ENCODE peak calls at places on chromosomes 16 and 17, in nine cellular contexts. X, V, J, Q, C, A, Y, H and F are unnamed samples.
A peak's percentile ranks its signal among the peaks of the same experiment; 100 is the strongest.

GRCh38 chr16:66871840-66872239 is 8.5 kb upstream of the PDP2 start:
- DNase-seq in H (no peak), V (no peak), Q (no peak), Y (no peak), J (no peak), A (no peak), C (no peak), X (peak; percentile 79), F (no peak)

GRCh38 chr16:24689128-24689527 is 40.3 kb upstream of the TNRC6A start:
- DNase-seq in Q (no peak), V (peak; percentile 60), H (peak; percentile 45), J (no peak), A (no peak), Y (peak; percentile 73), X (no peak), C (no peak), F (peak; percentile 23)

GRCh38 chr16:58345574-58346354 is 46.5 kb upstream of the GINS3 start:
- DNase-seq in Q (no peak), C (no peak), J (no peak), Y (peak; percentile 10), A (no peak), H (peak; percentile 24), X (no peak), V (no peak), F (no peak)

GRCh38 chr17:17749921-17750320 is 68.7 kb downstream of the RAI1 start:
- DNase-seq in C (no peak), H (peak; percentile 76), J (no peak), A (peak; percentile 77), X (peak; percentile 47), Y (peak; percentile 89), V (no peak), Q (no peak), F (peak; percentile 78)

GRCh38 chr17:49218941-49219913 is 8.7 kb downstream of the ABI3 start:
- DNase-seq in Q (no peak), H (no peak), A (peak; percentile 79), X (peak; percentile 56), Y (no peak), V (no peak), C (no peak), J (no peak), F (peak; percentile 83)

GRCh38 chr16:17342031-17342430 is 128.7 kb downstream of the XYLT1 start:
- DNase-seq in A (no peak), H (no peak), J (no peak), X (no peak), C (no peak), V (no peak), Q (no peak), Y (no peak), F (no peak)

GRCh38 chr16:88706965-88707871 is 915 bp downstream of the CTU2 start:
- DNase-seq in J (no peak), V (no peak), Y (no peak), Q (no peak), X (no peak), A (no peak), H (no peak), C (no peak), F (no peak)

GRCh38 chr16:3999479-3999868 is 116.8 kb downstream of the ADCY9 start:
- DNase-seq in J (peak; percentile 31), A (no peak), Y (peak; percentile 95), Q (no peak), V (peak; percentile 53), X (no peak), H (no peak), C (no peak), F (no peak)

GRCh38 chr17:343211-343610 is 9.4 kb downstream of the RPH3AL start:
- DNase-seq in J (no peak), A (no peak), V (no peak), Q (no peak), X (no peak), Y (no peak), C (no peak), H (no peak), F (no peak)

GRCh38 chr17:48633266-48633816 is 7.2 kb upstream of the HOXB9 start:
- DNase-seq in A (no peak), H (no peak), V (no peak), X (no peak), Q (no peak), J (no peak), C (no peak), Y (no peak), F (no peak)

GRCh38 chr16:30187556-30187865 is 4.1 kb downstream of the CORO1A start:
- DNase-seq in C (no peak), J (no peak), Y (no peak), H (no peak), Q (no peak), A (no peak), V (no peak), X (no peak), F (no peak)
- TF ChIP-seq CTCF in C (no peak), J (no peak), Y (no peak), H (no peak), Q (no peak), A (no peak), V (no peak), X (no peak), F (peak; percentile 54)

GRCh38 chr17:20095366-20096080 is 86.4 kb downstream of the SPECC1 start:
- DNase-seq in V (peak; percentile 23), J (no peak), A (no peak), X (peak; percentile 22), C (no peak), H (peak; percentile 38), Q (peak; percentile 5), Y (peak; percentile 42), F (no peak)
- TF ChIP-seq CTCF in V (peak; percentile 41), J (peak; percentile 50), A (no peak), X (no peak), C (peak; percentile 33), H (peak; percentile 47), Q (peak; percentile 57), Y (peak; percentile 41), F (no peak)

GRCh38 chr16:10039220-10040096 is 142.8 kb downstream of the GRIN2A start:
- DNase-seq in J (no peak), C (no peak), X (no peak), H (peak; percentile 1), A (peak; percentile 26), V (no peak), Q (no peak), Y (peak; percentile 27), F (no peak)
- TF ChIP-seq CTCF in J (no peak), C (no peak), X (peak; percentile 15), H (no peak), A (peak; percentile 21), V (no peak), Q (peak; percentile 26), Y (peak; percentile 21), F (no peak)

GRCh38 chr17:2277430-2278170 is 26.0 kb downstream of the SMG6 start:
- DNase-seq in V (no peak), H (no peak), J (no peak), Y (no peak), C (no peak), A (no peak), Q (no peak), X (no peak), F (no peak)

GRCh38 chr17:2283302-2283701 is 20.3 kb downstream of the SMG6 start:
- DNase-seq in J (no peak), A (no peak), H (no peak), Q (no peak), Y (no peak), C (no peak), V (no peak), X (no peak), F (no peak)

GRCh38 chr17:2279707-2280106 is 23.9 kb downstream of the SMG6 start:
- DNase-seq in X (no peak), J (no peak), H (no peak), V (no peak), A (no peak), Y (no peak), C (no peak), Q (no peak), F (no peak)

GRCh38 chr17:2282297-2282873 is 21.2 kb downstream of the SMG6 start:
- DNase-seq in X (no peak), C (no peak), Q (no peak), A (peak; percentile 66), H (peak; percentile 67), J (no peak), V (peak; percentile 82), Y (peak; percentile 86), F (no peak)
- TF ChIP-seq CTCF in X (peak; percentile 64), C (peak; percentile 49), Q (peak; percentile 49), A (no peak), H (peak; percentile 20), J (peak; percentile 49), V (peak; percentile 34), Y (peak; percentile 77), F (peak; percentile 73)

GRCh38 chr17:14922421-14922820 is 342.7 kb downstream of the PMP22 start:
- DNase-seq in H (no peak), V (no peak), C (no peak), Y (no peak), J (no peak), X (no peak), Q (no peak), A (no peak), F (no peak)

GRCh38 chr17:14918540-14918939 is 346.6 kb downstream of the PMP22 start:
- DNase-seq in H (no peak), A (no peak), Y (no peak), J (no peak), Q (no peak), V (no peak), X (no peak), C (no peak), F (no peak)

GRCh38 chr17:14919580-14920160 is 345.5 kb downstream of the PMP22 start:
- DNase-seq in X (no peak), C (no peak), H (peak; percentile 70), A (no peak), V (no peak), Y (no peak), J (no peak), Q (no peak), F (no peak)

GRCh38 chr17:14921936-14922335 is 343.2 kb downstream of the PMP22 start:
- DNase-seq in J (no peak), Q (no peak), H (peak; percentile 10), C (no peak), V (no peak), X (no peak), Y (no peak), A (no peak), F (no peak)

DNA sequence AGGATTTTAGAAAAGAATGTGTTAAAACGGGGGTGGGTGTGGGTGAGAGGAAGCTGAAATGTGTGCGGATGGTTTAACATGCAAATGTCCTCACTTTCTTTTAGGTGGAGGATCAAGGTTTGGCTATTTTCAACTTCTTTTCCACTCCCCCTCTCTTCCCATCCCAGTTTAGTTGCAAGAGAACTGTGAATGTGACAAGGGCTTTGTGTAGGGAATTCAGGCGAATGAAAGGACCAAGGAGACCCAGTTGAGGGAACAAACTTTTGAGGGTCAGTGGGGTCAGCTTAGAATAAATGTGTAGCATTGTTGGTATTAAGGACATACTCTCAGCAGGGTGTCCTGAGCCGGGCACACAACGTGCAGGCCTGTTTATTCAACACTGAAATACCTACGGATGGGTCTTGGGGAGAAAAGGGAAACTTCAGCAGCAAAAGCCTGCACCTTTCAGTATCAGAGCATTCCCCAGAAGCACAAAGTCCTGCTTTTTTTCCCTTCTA is 346.0 kb downstream of the PMP22 start:
- DNase-seq in Y (no peak), Q (no peak), A (no peak), H (no peak), X (no peak), V (no peak), J (no peak), C (peak; percentile 10), F (no peak)
- TF ChIP-seq CTCF in Y (no peak), Q (no peak), A (no peak), H (no peak), X (no peak), V (no peak), J (no peak), C (no peak), F (no peak)

GRCh38 chr17:74987909-74988711 is 678 bp downstream of the CDR2L start:
- DNase-seq in A (no peak), J (no peak), Q (no peak), X (peak; percentile 78), V (peak; percentile 79), Y (peak; percentile 63), C (no peak), H (peak; percentile 39), F (peak; percentile 26)
- TF ChIP-seq CTCF in A (no peak), J (peak; percentile 70), Q (peak; percentile 49), X (peak; percentile 33), V (peak; percentile 36), Y (peak; percentile 50), C (peak; percentile 53), H (peak; percentile 34), F (no peak)